ENCODE peak calls at places on chromosomes 6 and 20, in nine cellular contexts. One of them, this sample, is unnamed.

GRCh38 chr6:10505529-10505928 is 15.6 kb upstream of the GCNT2 start:
- DNase-seq in ascending aorta: no peak
- DNase-seq in neural progenitor cell: no peak
- DNase-seq in CD4-positive, alpha-beta memory T cell: no peak
- DNase-seq in CD8-positive, alpha-beta memory T cell: no peak
- DNase-seq in GM23248: no peak
- DNase-seq in lower lobe of right lung: no peak
- DNase-seq in esophagus squamous epithelium: no peak
- DNase-seq in hepatocyte: peak
- DNase-seq in this sample: no peak

GRCh38 chr20:1209447-1210387 is 6.5 kb downstream of the C20orf202 start:
- DNase-seq in ascending aorta: no peak
- DNase-seq in neural progenitor cell: no peak
- DNase-seq in CD4-positive, alpha-beta memory T cell: no peak
- DNase-seq in CD8-positive, alpha-beta memory T cell: no peak
- DNase-seq in GM23248: peak
- DNase-seq in lower lobe of right lung: no peak
- DNase-seq in esophagus squamous epithelium: no peak
- DNase-seq in hepatocyte: no peak
- DNase-seq in this sample: peak

GRCh38 chr6:43909474-43910148 is 139.6 kb downstream of the VEGFA start:
- DNase-seq in ascending aorta: no peak
- DNase-seq in neural progenitor cell: no peak
- DNase-seq in CD4-positive, alpha-beta memory T cell: no peak
- DNase-seq in CD8-positive, alpha-beta memory T cell: no peak
- DNase-seq in GM23248: no peak
- DNase-seq in lower lobe of right lung: peak
- DNase-seq in esophagus squamous epithelium: no peak
- DNase-seq in hepatocyte: no peak
- DNase-seq in this sample: no peak

GRCh38 chr6:147643341-147644200 is 135.1 kb downstream of the SAMD5 start:
- DNase-seq in ascending aorta: no peak
- DNase-seq in neural progenitor cell: no peak
- DNase-seq in CD4-positive, alpha-beta memory T cell: no peak
- DNase-seq in CD8-positive, alpha-beta memory T cell: no peak
- DNase-seq in GM23248: no peak
- DNase-seq in lower lobe of right lung: no peak
- DNase-seq in esophagus squamous epithelium: no peak
- DNase-seq in hepatocyte: no peak
- DNase-seq in this sample: no peak

GRCh38 chr6:91464201-91464600 is 877.3 kb upstream of the MAP3K7 start:
- DNase-seq in ascending aorta: no peak
- DNase-seq in neural progenitor cell: no peak
- DNase-seq in CD4-positive, alpha-beta memory T cell: no peak
- DNase-seq in CD8-positive, alpha-beta memory T cell: no peak
- DNase-seq in GM23248: no peak
- DNase-seq in lower lobe of right lung: no peak
- DNase-seq in esophagus squamous epithelium: no peak
- DNase-seq in hepatocyte: no peak
- DNase-seq in this sample: no peak

GRCh38 chr20:34365765-34366213 is 2.7 kb downstream of the ITCH start:
- DNase-seq in ascending aorta: no peak
- DNase-seq in neural progenitor cell: no peak
- DNase-seq in CD4-positive, alpha-beta memory T cell: no peak
- DNase-seq in CD8-positive, alpha-beta memory T cell: peak
- DNase-seq in GM23248: no peak
- DNase-seq in lower lobe of right lung: no peak
- DNase-seq in esophagus squamous epithelium: no peak
- DNase-seq in hepatocyte: no peak
- DNase-seq in this sample: no peak

GRCh38 chr6:57221936-57222683 is at the start of gene RAB23:
- DNase-seq in ascending aorta: peak
- DNase-seq in neural progenitor cell: peak
- DNase-seq in CD4-positive, alpha-beta memory T cell: peak
- DNase-seq in CD8-positive, alpha-beta memory T cell: peak
- DNase-seq in GM23248: peak
- DNase-seq in lower lobe of right lung: peak
- DNase-seq in esophagus squamous epithelium: peak
- DNase-seq in hepatocyte: peak
- DNase-seq in this sample: peak

GRCh38 chr20:59665656-59666555 is 61.6 kb downstream of the PHACTR3 start:
- DNase-seq in ascending aorta: no peak
- DNase-seq in neural progenitor cell: no peak
- DNase-seq in CD4-positive, alpha-beta memory T cell: no peak
- DNase-seq in CD8-positive, alpha-beta memory T cell: no peak
- DNase-seq in GM23248: no peak
- DNase-seq in lower lobe of right lung: no peak
- DNase-seq in esophagus squamous epithelium: no peak
- DNase-seq in hepatocyte: no peak
- DNase-seq in this sample: no peak

GRCh38 chr6:139308936-139309603 is 17.3 kb upstream of the TXLNB start:
- DNase-seq in ascending aorta: no peak
- DNase-seq in neural progenitor cell: no peak
- DNase-seq in CD4-positive, alpha-beta memory T cell: no peak
- DNase-seq in CD8-positive, alpha-beta memory T cell: no peak
- DNase-seq in GM23248: peak
- DNase-seq in lower lobe of right lung: no peak
- DNase-seq in esophagus squamous epithelium: no peak
- DNase-seq in hepatocyte: peak
- DNase-seq in this sample: peak

GRCh38 chr6:55756711-55757110 is 118.7 kb downstream of the BMP5 start:
- DNase-seq in ascending aorta: no peak
- DNase-seq in neural progenitor cell: no peak
- DNase-seq in CD4-positive, alpha-beta memory T cell: no peak
- DNase-seq in CD8-positive, alpha-beta memory T cell: no peak
- DNase-seq in GM23248: no peak
- DNase-seq in lower lobe of right lung: no peak
- DNase-seq in esophagus squamous epithelium: no peak
- DNase-seq in hepatocyte: no peak
- DNase-seq in this sample: no peak

GRCh38 chr20:11267762-11268335 is 594.0 kb upstream of the JAG1 start:
- DNase-seq in ascending aorta: no peak
- DNase-seq in neural progenitor cell: no peak
- DNase-seq in CD4-positive, alpha-beta memory T cell: no peak
- DNase-seq in CD8-positive, alpha-beta memory T cell: no peak
- DNase-seq in GM23248: no peak
- DNase-seq in lower lobe of right lung: no peak
- DNase-seq in esophagus squamous epithelium: no peak
- DNase-seq in hepatocyte: no peak
- DNase-seq in this sample: no peak

GRCh38 chr6:24125980-24126379 is at the start of gene NRSN1:
- DNase-seq in ascending aorta: no peak
- DNase-seq in neural progenitor cell: peak
- DNase-seq in CD4-positive, alpha-beta memory T cell: no peak
- DNase-seq in CD8-positive, alpha-beta memory T cell: no peak
- DNase-seq in GM23248: no peak
- DNase-seq in lower lobe of right lung: no peak
- DNase-seq in esophagus squamous epithelium: no peak
- DNase-seq in hepatocyte: peak
- DNase-seq in this sample: no peak

GRCh38 chr6:113182370-113183141 is 674.6 kb upstream of the MARCKS start:
- DNase-seq in ascending aorta: no peak
- DNase-seq in neural progenitor cell: no peak
- DNase-seq in CD4-positive, alpha-beta memory T cell: no peak
- DNase-seq in CD8-positive, alpha-beta memory T cell: no peak
- DNase-seq in GM23248: peak
- DNase-seq in lower lobe of right lung: no peak
- DNase-seq in esophagus squamous epithelium: no peak
- DNase-seq in hepatocyte: no peak
- DNase-seq in this sample: peak

GRCh38 chr6:164303092-164304007 is 888.8 kb downstream of the QKI start:
- DNase-seq in ascending aorta: no peak
- DNase-seq in neural progenitor cell: no peak
- DNase-seq in CD4-positive, alpha-beta memory T cell: no peak
- DNase-seq in CD8-positive, alpha-beta memory T cell: no peak
- DNase-seq in GM23248: peak
- DNase-seq in lower lobe of right lung: no peak
- DNase-seq in esophagus squamous epithelium: no peak
- DNase-seq in hepatocyte: no peak
- DNase-seq in this sample: peak

GRCh38 chr20:19823216-19823615 is 65.2 kb downstream of the RIN2 start:
- DNase-seq in ascending aorta: no peak
- DNase-seq in neural progenitor cell: no peak
- DNase-seq in CD4-positive, alpha-beta memory T cell: no peak
- DNase-seq in CD8-positive, alpha-beta memory T cell: no peak
- DNase-seq in GM23248: no peak
- DNase-seq in lower lobe of right lung: no peak
- DNase-seq in esophagus squamous epithelium: no peak
- DNase-seq in hepatocyte: no peak
- DNase-seq in this sample: no peak

DNA sequence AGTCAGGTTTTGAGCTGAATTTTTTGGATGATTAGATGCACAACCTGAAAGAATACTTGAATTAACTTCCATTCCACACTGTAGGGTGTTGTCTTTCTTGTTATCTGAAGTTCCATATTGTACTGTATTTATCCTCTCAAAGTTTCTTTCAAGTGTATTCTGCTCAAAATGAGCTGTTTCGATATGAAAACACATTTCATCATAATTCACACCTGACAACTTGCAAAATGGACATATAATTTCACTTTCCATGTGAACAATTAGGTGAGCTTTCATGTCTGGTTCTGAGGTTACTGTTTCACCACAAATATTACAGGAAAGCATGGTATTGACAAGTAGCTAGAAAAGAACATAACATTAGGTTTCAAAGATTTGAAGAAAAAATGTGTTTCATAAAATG is 1.7 kb downstream of the ZUP1 start:
- DNase-seq in ascending aorta: no peak
- DNase-seq in neural progenitor cell: no peak
- DNase-seq in CD4-positive, alpha-beta memory T cell: no peak
- DNase-seq in CD8-positive, alpha-beta memory T cell: no peak
- DNase-seq in GM23248: no peak
- DNase-seq in lower lobe of right lung: no peak
- DNase-seq in esophagus squamous epithelium: no peak
- DNase-seq in hepatocyte: no peak
- DNase-seq in this sample: no peak
- H3K4me3 ChIP-seq in ascending aorta: no peak
- H3K4me3 ChIP-seq in neural progenitor cell: peak
- H3K4me3 ChIP-seq in CD4-positive, alpha-beta memory T cell: no peak
- H3K4me3 ChIP-seq in CD8-positive, alpha-beta memory T cell: peak
- H3K4me3 ChIP-seq in GM23248: peak
- H3K4me3 ChIP-seq in lower lobe of right lung: no peak
- H3K4me3 ChIP-seq in esophagus squamous epithelium: peak
- H3K4me3 ChIP-seq in hepatocyte: peak
- H3K4me3 ChIP-seq in this sample: no peak

GRCh38 chr6:61887425-61887824 is 398.6 kb downstream of the KHDRBS2 start:
- DNase-seq in ascending aorta: no peak
- DNase-seq in neural progenitor cell: peak
- DNase-seq in CD4-positive, alpha-beta memory T cell: no peak
- DNase-seq in CD8-positive, alpha-beta memory T cell: no peak
- DNase-seq in GM23248: no peak
- DNase-seq in lower lobe of right lung: no peak
- DNase-seq in esophagus squamous epithelium: no peak
- DNase-seq in hepatocyte: no peak
- DNase-seq in this sample: no peak
- H3K4me3 ChIP-seq in ascending aorta: no peak
- H3K4me3 ChIP-seq in neural progenitor cell: no peak
- H3K4me3 ChIP-seq in CD4-positive, alpha-beta memory T cell: no peak
- H3K4me3 ChIP-seq in CD8-positive, alpha-beta memory T cell: no peak
- H3K4me3 ChIP-seq in GM23248: no peak
- H3K4me3 ChIP-seq in lower lobe of right lung: no peak
- H3K4me3 ChIP-seq in esophagus squamous epithelium: no peak
- H3K4me3 ChIP-seq in hepatocyte: no peak
- H3K4me3 ChIP-seq in this sample: no peak

GRCh38 chr6:34526992-34527728 is 29.0 kb downstream of the SPDEF start:
- DNase-seq in ascending aorta: peak
- DNase-seq in neural progenitor cell: peak
- DNase-seq in CD4-positive, alpha-beta memory T cell: peak
- DNase-seq in CD8-positive, alpha-beta memory T cell: peak
- DNase-seq in GM23248: peak
- DNase-seq in lower lobe of right lung: peak
- DNase-seq in esophagus squamous epithelium: peak
- DNase-seq in hepatocyte: peak
- DNase-seq in this sample: peak
- H3K4me3 ChIP-seq in ascending aorta: peak
- H3K4me3 ChIP-seq in neural progenitor cell: peak
- H3K4me3 ChIP-seq in CD4-positive, alpha-beta memory T cell: peak
- H3K4me3 ChIP-seq in CD8-positive, alpha-beta memory T cell: peak
- H3K4me3 ChIP-seq in GM23248: peak
- H3K4me3 ChIP-seq in lower lobe of right lung: peak
- H3K4me3 ChIP-seq in esophagus squamous epithelium: peak
- H3K4me3 ChIP-seq in hepatocyte: no peak
- H3K4me3 ChIP-seq in this sample: peak

GRCh38 chr6:2917801-2918495 is 14.8 kb upstream of the SERPINB9 start:
- DNase-seq in ascending aorta: no peak
- DNase-seq in neural progenitor cell: no peak
- DNase-seq in CD4-positive, alpha-beta memory T cell: no peak
- DNase-seq in CD8-positive, alpha-beta memory T cell: no peak
- DNase-seq in GM23248: no peak
- DNase-seq in lower lobe of right lung: no peak
- DNase-seq in esophagus squamous epithelium: no peak
- DNase-seq in hepatocyte: no peak
- DNase-seq in this sample: peak

GRCh38 chr6:2917065-2917464 is 14.0 kb upstream of the SERPINB9 start:
- DNase-seq in ascending aorta: no peak
- DNase-seq in neural progenitor cell: peak
- DNase-seq in CD4-positive, alpha-beta memory T cell: no peak
- DNase-seq in CD8-positive, alpha-beta memory T cell: no peak
- DNase-seq in GM23248: no peak
- DNase-seq in lower lobe of right lung: no peak
- DNase-seq in esophagus squamous epithelium: no peak
- DNase-seq in hepatocyte: no peak
- DNase-seq in this sample: no peak

GRCh38 chr6:2915150-2915549 is 12.0 kb upstream of the SERPINB9 start:
- DNase-seq in ascending aorta: no peak
- DNase-seq in neural progenitor cell: no peak
- DNase-seq in CD4-positive, alpha-beta memory T cell: no peak
- DNase-seq in CD8-positive, alpha-beta memory T cell: no peak
- DNase-seq in GM23248: no peak
- DNase-seq in lower lobe of right lung: no peak
- DNase-seq in esophagus squamous epithelium: no peak
- DNase-seq in hepatocyte: no peak
- DNase-seq in this sample: no peak

GRCh38 chr6:2914318-2914660 is 11.2 kb upstream of the SERPINB9 start:
- DNase-seq in ascending aorta: no peak
- DNase-seq in neural progenitor cell: no peak
- DNase-seq in CD4-positive, alpha-beta memory T cell: no peak
- DNase-seq in CD8-positive, alpha-beta memory T cell: no peak
- DNase-seq in GM23248: no peak
- DNase-seq in lower lobe of right lung: no peak
- DNase-seq in esophagus squamous epithelium: no peak
- DNase-seq in hepatocyte: no peak
- DNase-seq in this sample: no peak

DNA sequence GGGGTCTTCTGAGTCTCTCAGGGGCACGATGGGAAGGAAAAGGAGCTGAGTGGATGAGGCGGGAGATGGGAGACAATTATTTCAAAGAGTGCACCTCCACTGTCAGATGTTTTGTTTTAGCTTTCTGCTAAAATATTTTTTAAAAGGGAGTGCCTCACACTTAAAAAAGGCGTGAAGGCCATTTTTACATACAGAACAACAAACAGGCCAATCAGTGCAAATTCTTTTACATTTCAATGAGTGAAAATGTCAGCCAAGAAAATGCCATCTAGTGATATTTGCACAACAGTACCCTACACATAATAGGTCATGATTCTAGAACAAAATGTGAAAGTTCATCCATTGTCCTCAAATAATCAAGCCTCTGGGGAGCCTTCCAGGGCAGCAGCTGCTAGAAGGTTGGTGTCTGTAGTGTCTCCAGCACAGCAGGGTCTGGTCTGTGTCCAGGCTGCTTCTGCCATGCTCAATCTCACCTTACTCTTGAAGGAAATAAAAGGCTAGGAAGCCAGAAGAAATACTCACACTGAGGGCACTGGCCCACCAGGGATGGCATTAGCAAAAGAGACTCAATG is 13.3 kb upstream of the SERPINB9 start:
- DNase-seq in ascending aorta: no peak
- DNase-seq in neural progenitor cell: no peak
- DNase-seq in CD4-positive, alpha-beta memory T cell: no peak
- DNase-seq in CD8-positive, alpha-beta memory T cell: no peak
- DNase-seq in GM23248: no peak
- DNase-seq in lower lobe of right lung: no peak
- DNase-seq in esophagus squamous epithelium: no peak
- DNase-seq in hepatocyte: no peak
- DNase-seq in this sample: no peak
- H3K4me3 ChIP-seq in ascending aorta: no peak
- H3K4me3 ChIP-seq in neural progenitor cell: no peak
- H3K4me3 ChIP-seq in CD4-positive, alpha-beta memory T cell: no peak
- H3K4me3 ChIP-seq in CD8-positive, alpha-beta memory T cell: no peak
- H3K4me3 ChIP-seq in GM23248: no peak
- H3K4me3 ChIP-seq in lower lobe of right lung: no peak
- H3K4me3 ChIP-seq in esophagus squamous epithelium: no peak
- H3K4me3 ChIP-seq in hepatocyte: no peak
- H3K4me3 ChIP-seq in this sample: no peak

This sample was measured in foreskin fibroblast.